ENCODE peak calls at places on chromosomes 12 and 14, in eight cellular contexts. W, S, V, T, F, Q, E and N are unnamed samples.

GRCh38 chr12:77343291-77343690 is 277.9 kb upstream of the E2F7 start:
- DNase-seq in W (no peak), S (no peak), V (no peak), T (no peak), F (no peak), Q (no peak), E (no peak), N (no peak)

GRCh38 chr14:40656301-40656700 is 950.4 kb upstream of the LRFN5 start:
- DNase-seq in W (no peak), S (no peak), V (no peak), T (no peak), F (no peak), Q (no peak), E (no peak), N (no peak)

GRCh38 chr12:42174978-42175377 is 30.3 kb upstream of the GXYLT1 start:
- DNase-seq in W (no peak), S (no peak), V (no peak), T (no peak), F (no peak), Q (no peak), E (no peak), N (no peak)

GRCh38 chr14:21201732-21202462 is 46.0 kb upstream of the OR5AU1 start:
- DNase-seq in W (no peak), S (no peak), V (no peak), T (no peak), F (no peak), Q (no peak), E (no peak), N (no peak)

GRCh38 chr12:28993720-28994119 is 155.4 kb upstream of the FAR2 start:
- DNase-seq in W (no peak), S (no peak), V (no peak), T (no peak), F (no peak), Q (no peak), E (no peak), N (no peak)

GRCh38 chr14:92633724-92634123 is 114.7 kb downstream of the LGMN start:
- DNase-seq in W (no peak), S (no peak), V (no peak), T (no peak), F (no peak), Q (no peak), E (no peak), N (no peak)

GRCh38 chr12:21502164-21502496 is 541 bp downstream of the GOLT1B start:
- DNase-seq in W (peak; percentile 42), S (no peak), V (peak; percentile 2), T (peak; percentile 28), F (no peak), Q (no peak), E (peak; percentile 20), N (peak; percentile 4)

GRCh38 chr12:57173089-57173488 is 25.7 kb upstream of the LRP1-AS start:
- DNase-seq in W (no peak), S (peak; percentile 55), V (no peak), T (peak; percentile 55), F (no peak), Q (no peak), E (no peak), N (no peak)

GRCh38 chr14:54814076-54814475 is 88.5 kb downstream of the GCH1 start:
- DNase-seq in W (no peak), S (no peak), V (no peak), T (no peak), F (no peak), Q (no peak), E (no peak), N (peak; percentile 13)

GRCh38 chr12:113403435-113404415 is at the start of gene SDS:
- DNase-seq in W (peak; percentile 82), S (peak; percentile 75), V (no peak), T (no peak), F (no peak), Q (no peak), E (peak; percentile 45), N (no peak)

GRCh38 chr12:90428881-90429280 is 526.1 kb downstream of the CCER1 start:
- DNase-seq in W (no peak), S (no peak), V (no peak), T (no peak), F (no peak), Q (no peak), E (no peak), N (no peak)

GRCh38 chr12:57693659-57694458 is at the start of gene OS9:
- DNase-seq in W (peak; percentile 98), S (peak; percentile 92), V (peak; percentile 74), T (peak; percentile 97), F (peak; percentile 95), Q (peak; percentile 98), E (peak; percentile 97), N (peak; percentile 90)

GRCh38 chr14:36520601-36521525 is 831 bp upstream of the NKX2-1 start:
- DNase-seq in W (peak; percentile 71), S (no peak), V (no peak), T (peak; percentile 64), F (no peak), Q (no peak), E (peak; percentile 30), N (no peak)

GRCh38 chr12:89153341-89153740 is 199.0 kb downstream of the DUSP6 start:
- DNase-seq in W (no peak), S (no peak), V (no peak), T (no peak), F (no peak), Q (no peak), E (no peak), N (no peak)

GRCh38 chr14:73995977-73996378 is 23.1 kb downstream of the ENTPD5 start:
- DNase-seq in W (no peak), S (no peak), V (no peak), T (no peak), F (no peak), Q (no peak), E (peak; percentile 67), N (no peak)

GRCh38 chr12:7915911-7916403 is 20.0 kb downstream of the SLC2A3 start:
- DNase-seq in W (no peak), S (no peak), V (no peak), T (no peak), F (no peak), Q (no peak), E (no peak), N (no peak)

GRCh38 chr12:113239811-113240331 is 18.6 kb downstream of the TPCN1 start:
- DNase-seq in W (peak; percentile 88), S (peak; percentile 69), V (no peak), T (no peak), F (no peak), Q (peak; percentile 58), E (peak; percentile 82), N (no peak)

GRCh38 chr12:64120568-64120967 is 101.5 kb downstream of the KICS2 start:
- DNase-seq in W (no peak), S (no peak), V (no peak), T (no peak), F (no peak), Q (no peak), E (no peak), N (no peak)

GRCh38 chr14:33839193-33840076 is 111.4 kb downstream of the EGLN3 start:
- DNase-seq in W (peak; percentile 59), S (peak; percentile 50), V (no peak), T (peak; percentile 40), F (peak; percentile 53), Q (no peak), E (peak; percentile 39), N (peak; percentile 37)

GRCh38 chr12:109573029-109573913 is at the start of the genes MMAB and MVK:
- DNase-seq in W (peak; percentile 100), S (peak; percentile 99), V (peak; percentile 97), T (peak; percentile 99), F (peak; percentile 98), Q (peak; percentile 100), E (peak; percentile 99), N (peak; percentile 99)
- TF ChIP-seq POLR2A in W (peak; percentile 56), S (peak; percentile 88), V (peak; percentile 83), T (peak; percentile 70), F (peak; percentile 70), Q (peak; percentile 39), E (peak; percentile 79), N (peak; percentile 59)

GRCh38 chr12:110403146-110403974 is at the start of gene ANAPC7:
- DNase-seq in W (peak; percentile 92), S (peak; percentile 94), V (peak; percentile 70), T (peak; percentile 93), F (peak; percentile 89), Q (peak; percentile 97), E (peak; percentile 92), N (peak; percentile 69)

GRCh38 chr12:110403975-110404675 is 617 bp upstream of the ANAPC7 start:
- DNase-seq in W (peak; percentile 73), S (peak; percentile 81), V (peak; percentile 69), T (peak; percentile 90), F (peak; percentile 70), Q (no peak), E (peak; percentile 83), N (peak; percentile 35)
- TF ChIP-seq POLR2A in W (no peak), S (no peak), V (no peak), T (no peak), F (no peak), Q (no peak), E (no peak), N (no peak)

DNA sequence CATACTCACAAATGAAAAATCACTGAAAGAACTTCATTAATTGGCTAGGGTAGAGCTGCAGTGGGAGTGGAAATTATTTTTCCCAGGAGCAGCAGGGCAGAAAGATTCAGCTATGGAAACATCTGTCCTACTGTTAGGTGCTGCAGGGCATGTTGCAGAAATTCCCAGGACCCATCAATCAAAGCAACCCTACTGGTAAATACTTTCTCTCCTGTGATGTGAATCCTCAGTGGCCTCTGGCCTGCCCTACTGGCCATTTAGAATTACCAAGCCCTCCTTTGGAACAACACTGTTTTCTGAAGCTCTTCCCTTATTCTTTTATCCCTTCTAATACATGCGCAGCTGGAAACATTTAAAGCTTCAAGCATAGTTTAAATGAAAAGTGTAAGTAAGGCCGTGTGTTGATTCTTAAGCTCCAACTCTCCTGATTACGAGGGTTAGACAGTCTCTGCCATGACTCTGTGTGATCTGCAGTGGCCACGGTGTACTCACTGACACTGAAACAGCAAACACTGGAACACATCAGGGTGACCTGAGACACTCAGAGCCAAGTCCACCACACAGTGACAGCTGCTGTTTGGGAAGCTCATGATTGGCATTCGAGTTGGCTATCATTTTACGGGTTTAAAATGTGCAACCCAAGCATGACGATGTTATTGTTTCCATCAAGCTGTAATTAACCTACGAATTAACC is 62.6 kb upstream of the TMCC3 start:
- DNase-seq in W (no peak), S (no peak), V (no peak), T (no peak), F (no peak), Q (no peak), E (no peak), N (no peak)
- TF ChIP-seq POLR2A in W (no peak), S (no peak), V (no peak), T (no peak), F (no peak), Q (no peak), E (no peak), N (no peak)

DNA sequence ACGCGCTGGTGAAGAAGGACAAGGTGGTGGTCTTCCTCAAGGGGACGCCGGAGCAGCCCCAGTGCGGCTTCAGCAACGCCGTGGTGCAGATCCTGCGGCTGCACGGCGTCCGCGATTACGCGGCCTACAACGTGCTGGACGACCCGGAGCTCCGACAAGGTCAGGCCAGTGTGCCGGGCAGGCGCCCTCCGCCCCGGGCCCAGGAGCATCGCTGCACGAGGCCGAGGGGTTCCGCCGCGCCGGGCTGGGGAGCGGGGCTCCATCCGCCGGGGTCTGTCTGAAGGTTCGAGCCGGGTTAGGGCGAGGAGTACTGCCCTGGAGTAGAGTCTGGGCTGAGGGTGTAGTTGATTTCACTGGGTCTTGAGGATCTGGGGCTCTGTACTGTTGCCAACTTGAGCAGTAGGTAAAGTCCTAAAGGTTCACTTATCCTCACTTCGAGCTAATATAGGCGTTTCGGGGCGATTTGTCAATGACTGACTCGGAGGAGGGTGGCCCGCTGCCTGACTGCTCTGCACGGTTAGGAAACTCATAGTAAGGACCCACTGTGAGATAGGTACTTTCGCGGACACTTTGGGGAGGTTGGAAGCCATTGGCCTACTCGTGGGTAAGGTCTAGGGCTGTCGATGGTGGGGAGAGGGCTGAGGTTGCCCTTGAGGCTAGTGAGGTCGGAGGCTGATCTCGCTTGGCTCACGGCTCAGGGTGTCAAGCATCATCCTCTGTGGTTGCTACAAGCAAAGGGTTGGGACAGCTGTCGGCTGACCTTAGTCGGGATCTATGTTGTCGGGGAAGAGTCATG is 574 bp downstream of the GLRX5 start:
- DNase-seq in W (peak; percentile 10), S (no peak), V (no peak), T (no peak), F (no peak), Q (no peak), E (no peak), N (no peak)
- TF ChIP-seq POLR2A in W (no peak), S (no peak), V (no peak), T (no peak), F (no peak), Q (no peak), E (no peak), N (no peak)